ENCODE peak calls at places on chromosomes 12 and 14, in seven cellular contexts. L, D, Q, O, U, P and A are unnamed samples.

GRCh38 chr14:21352587-21352986 is 31.2 kb downstream of the SUPT16H start:
- DNase-seq in L (no peak), D (no peak), Q (no peak), O (no peak), U (no peak), P (no peak), A (peak; percentile 89)

GRCh38 chr12:42774238-42774637 is 184.7 kb upstream of the PRICKLE1 start:
- DNase-seq in L (no peak), D (no peak), Q (no peak), O (no peak), U (no peak), P (no peak), A (no peak)

GRCh38 chr12:591167-591570 is 72.1 kb downstream of the NINJ2 start:
- DNase-seq in L (no peak), D (no peak), Q (no peak), O (no peak), U (peak; percentile 28), P (peak; percentile 63), A (no peak)

GRCh38 chr14:35167496-35167895 is 45.1 kb downstream of the PRORP start:
- DNase-seq in L (no peak), D (no peak), Q (no peak), O (no peak), U (no peak), P (no peak), A (no peak)

GRCh38 chr12:98403936-98404335 is 111.5 kb upstream of the TMPO start:
- DNase-seq in L (no peak), D (no peak), Q (no peak), O (no peak), U (no peak), P (no peak), A (no peak)

GRCh38 chr12:10211101-10211974 is 1.3 kb upstream of the GABARAPL1 start:
- DNase-seq in L (no peak), D (no peak), Q (no peak), O (no peak), U (peak; percentile 8), P (no peak), A (no peak)

GRCh38 chr12:69052613-69053408 is 119.8 kb upstream of the CPM start:
- DNase-seq in L (peak; percentile 66), D (peak; percentile 24), Q (no peak), O (peak; percentile 91), U (peak; percentile 66), P (no peak), A (no peak)

GRCh38 chr12:96224219-96224615 is 30.0 kb downstream of the ELK3 start:
- DNase-seq in L (no peak), D (no peak), Q (no peak), O (no peak), U (no peak), P (no peak), A (no peak)

GRCh38 chr12:83763425-83763824 is 1076.7 kb downstream of the TMTC2 start:
- DNase-seq in L (no peak), D (no peak), Q (no peak), O (no peak), U (no peak), P (no peak), A (no peak)

GRCh38 chr12:14910090-14910915 is 24.6 kb upstream of the MGP start:
- DNase-seq in L (no peak), D (peak; percentile 55), Q (no peak), O (no peak), U (no peak), P (no peak), A (no peak)

GRCh38 chr12:89364058-89364457 is 11.8 kb upstream of the DUSP6 start:
- DNase-seq in L (no peak), D (no peak), Q (no peak), O (no peak), U (no peak), P (no peak), A (no peak)

GRCh38 chr12:47534695-47535094 is 171.1 kb downstream of the RPAP3 start:
- DNase-seq in L (no peak), D (no peak), Q (no peak), O (no peak), U (no peak), P (no peak), A (no peak)

GRCh38 chr12:33596061-33596460 is 156.4 kb upstream of the SYT10 start:
- DNase-seq in L (no peak), D (no peak), Q (no peak), O (no peak), U (no peak), P (no peak), A (no peak)

GRCh38 chr14:103706551-103707328 is 8.5 kb downstream of the XRCC3 start:
- DNase-seq in L (no peak), D (no peak), Q (no peak), O (no peak), U (no peak), P (no peak), A (no peak)

GRCh38 chr12:130162267-130162666 is at the start of gene FZD10:
- DNase-seq in L (no peak), D (no peak), Q (no peak), O (no peak), U (peak; percentile 62), P (peak; percentile 77), A (no peak)

GRCh38 chr12:97924122-97924521 is 461.5 kb downstream of the RMST start:
- DNase-seq in L (no peak), D (no peak), Q (no peak), O (no peak), U (no peak), P (no peak), A (no peak)

GRCh38 chr12:13156277-13156676 is 40.2 kb upstream of the EMP1 start:
- DNase-seq in L (no peak), D (no peak), Q (no peak), O (no peak), U (no peak), P (no peak), A (no peak)

GRCh38 chr12:21910642-21911041 is 30.6 kb downstream of the ABCC9 start:
- DNase-seq in L (no peak), D (no peak), Q (no peak), O (no peak), U (peak; percentile 68), P (no peak), A (no peak)

GRCh38 chr12:51898937-51899336 is 8.4 kb upstream of the ACVRL1 start:
- DNase-seq in L (no peak), D (no peak), Q (no peak), O (no peak), U (no peak), P (no peak), A (no peak)

GRCh38 chr14:73422515-73422914 is 35.8 kb downstream of the NUMB start:
- DNase-seq in L (no peak), D (no peak), Q (no peak), O (no peak), U (peak; percentile 48), P (no peak), A (no peak)

GRCh38 chr12:64900540-64900939 is 76.1 kb downstream of the TBC1D30 start:
- DNase-seq in L (no peak), D (no peak), Q (no peak), O (no peak), U (no peak), P (no peak), A (no peak)

GRCh38 chr12:25241171-25242020 is 9.3 kb downstream of the KRAS start:
- DNase-seq in L (no peak), D (peak; percentile 18), Q (peak; percentile 41), O (peak; percentile 24), U (peak; percentile 70), P (peak; percentile 27), A (peak; percentile 7)

GRCh38 chr12:58032156-58032555 is 90.8 kb downstream of the ATP23 start:
- DNase-seq in L (no peak), D (no peak), Q (no peak), O (no peak), U (no peak), P (no peak), A (no peak)

GRCh38 chr14:75453817-75454434 is 26.1 kb downstream of the JDP2 start:
- DNase-seq in L (no peak), D (no peak), Q (no peak), O (no peak), U (peak; percentile 42), P (no peak), A (no peak)

GRCh38 chr14:100158566-100159106 is 809 bp downstream of the DEGS2 start:
- DNase-seq in L (no peak), D (no peak), Q (no peak), O (no peak), U (no peak), P (peak; percentile 72), A (no peak)

GRCh38 chr14:101628471-101628966 is 67.2 kb downstream of the DIO3 start:
- DNase-seq in L (peak; percentile 73), D (peak; percentile 31), Q (peak; percentile 20), O (peak; percentile 25), U (peak; percentile 79), P (peak; percentile 93), A (peak; percentile 67)

GRCh38 chr14:101626331-101626730 is 65.0 kb downstream of the DIO3 start:
- DNase-seq in L (no peak), D (no peak), Q (no peak), O (no peak), U (no peak), P (no peak), A (no peak)

GRCh38 chr14:101627913-101628257 is 66.6 kb downstream of the DIO3 start:
- DNase-seq in L (no peak), D (no peak), Q (no peak), O (no peak), U (no peak), P (peak; percentile 50), A (no peak)

GRCh38 chr14:101630056-101630960 is 69.0 kb downstream of the DIO3 start:
- DNase-seq in L (no peak), D (no peak), Q (no peak), O (no peak), U (no peak), P (peak; percentile 84), A (no peak)

GRCh38 chr14:101628975-101629374 is 67.7 kb downstream of the DIO3 start:
- DNase-seq in L (no peak), D (no peak), Q (no peak), O (no peak), U (no peak), P (peak; percentile 11), A (no peak)
- H3K4me3 ChIP-seq in L (no peak overlapping the region), D (no peak overlapping the region), Q (no peak overlapping the region), O (no peak overlapping the region), U (peak overlapping the region; percentile 39), P (no peak overlapping the region), A (no peak overlapping the region)

GRCh38 chr14:68952544-68953535 is 26.3 kb downstream of the ACTN1 start:
- DNase-seq in L (no peak), D (no peak), Q (no peak), O (no peak), U (no peak), P (peak; percentile 78), A (no peak)
- TF ChIP-seq REST in L (no peak), D (no peak), Q (no peak), O (no peak), U (no peak), P (no peak), A (no peak)

GRCh38 chr14:25944020-25944419 is 653.8 kb downstream of the NOVA1 start:
- DNase-seq in L (no peak), D (no peak), Q (no peak), O (no peak), U (no peak), P (no peak), A (no peak)
- H3K4me3 ChIP-seq in L (no peak overlapping the region), D (no peak overlapping the region), Q (no peak overlapping the region), O (no peak overlapping the region), U (no peak overlapping the region), P (no peak overlapping the region), A (no peak overlapping the region)

GRCh38 chr14:65565948-65566347 is 153.4 kb downstream of the FUT8 start:
- DNase-seq in L (no peak), D (no peak), Q (no peak), O (no peak), U (no peak), P (no peak), A (no peak)
- TF ChIP-seq REST in L (no peak), D (no peak), Q (no peak), O (no peak), U (no peak), P (no peak), A (no peak)

GRCh38 chr14:28830115-28830534 is 63.5 kb downstream of the FOXG1 start:
- DNase-seq in L (no peak), D (no peak), Q (no peak), O (no peak), U (no peak), P (no peak), A (no peak)
- H3K4me3 ChIP-seq in L (no peak overlapping the region), D (no peak overlapping the region), Q (no peak overlapping the region), O (no peak overlapping the region), U (no peak overlapping the region), P (no peak overlapping the region), A (no peak overlapping the region)